ENCODE peak calls at places on chromosomes 13 and 19, in six cellular contexts. Q, V, K, P, T and C are unnamed samples.

GRCh38 chr13:26549713-26550112 is 7.8 kb upstream of the WASF3 start:
- DNase-seq in Q (no peak), V (no peak), K (no peak), P (no peak), T (no peak), C (no peak)

GRCh38 chr13:79741006-79741405 is 260.1 kb downstream of the NDFIP2 start:
- DNase-seq in Q (no peak), V (no peak), K (no peak), P (no peak), T (no peak), C (no peak)

GRCh38 chr19:42191855-42192254 is 25.6 kb downstream of the DEDD2 start:
- DNase-seq in Q (no peak), V (peak), K (no peak), P (peak), T (peak), C (peak)

GRCh38 chr19:17021793-17022590 is 4.6 kb downstream of the CPAMD8 start:
- DNase-seq in Q (no peak), V (no peak), K (no peak), P (no peak), T (no peak), C (no peak)

GRCh38 chr13:75467009-75467728 is 14.8 kb downstream of the TBC1D4 start:
- DNase-seq in Q (no peak), V (peak), K (no peak), P (no peak), T (no peak), C (no peak)

GRCh38 chr13:49341941-49342340 is 94.2 kb downstream of the CDADC1 start:
- DNase-seq in Q (no peak), V (no peak), K (no peak), P (no peak), T (no peak), C (no peak)

GRCh38 chr19:55082023-55082851 is 6.6 kb downstream of the EPS8L1 start:
- DNase-seq in Q (peak), V (no peak), K (no peak), P (no peak), T (peak), C (peak)

GRCh38 chr19:38561658-38562057 is 56.1 kb downstream of the MAP4K1 start:
- DNase-seq in Q (no peak), V (no peak), K (no peak), P (no peak), T (no peak), C (no peak)

GRCh38 chr19:7679017-7679720 is 1.5 kb upstream of the TRAPPC5 start:
- DNase-seq in Q (peak), V (peak), K (no peak), P (no peak), T (peak), C (no peak)

GRCh38 chr19:2494447-2495129 is 18.7 kb downstream of the GADD45B start:
- DNase-seq in Q (peak), V (peak), K (peak), P (no peak), T (peak), C (peak)

GRCh38 chr19:13718733-13719132 is 45.6 kb upstream of the MRI1 start:
- DNase-seq in Q (no peak), V (peak), K (no peak), P (peak), T (no peak), C (peak)

GRCh38 chr13:46160474-46161066 is 21.4 kb downstream of the LCP1 start:
- DNase-seq in Q (peak), V (peak), K (no peak), P (no peak), T (no peak), C (peak)

GRCh38 chr13:30690282-30691188 is 44.8 kb upstream of the ALOX5AP start:
- DNase-seq in Q (peak), V (no peak), K (peak), P (no peak), T (no peak), C (peak)

GRCh38 chr13:27043013-27043412 is 128.6 kb downstream of the USP12 start:
- DNase-seq in Q (no peak), V (no peak), K (no peak), P (no peak), T (no peak), C (peak)

GRCh38 chr19:45729774-45730388 is 815 bp downstream of the FBXO46 start:
- DNase-seq in Q (no peak), V (no peak), K (no peak), P (no peak), T (peak), C (no peak)

GRCh38 chr19:52343548-52343947 is 7.5 kb downstream of the ZNF610 start:
- DNase-seq in Q (peak), V (peak), K (peak), P (no peak), T (peak), C (peak)

GRCh38 chr13:27971236-27971645 is 2.1 kb upstream of the CDX2 start:
- DNase-seq in Q (no peak), V (no peak), K (no peak), P (no peak), T (no peak), C (no peak)

GRCh38 chr13:100659578-100659977 is 15.0 kb downstream of the TMTC4 start:
- DNase-seq in Q (no peak), V (no peak), K (no peak), P (no peak), T (no peak), C (no peak)

GRCh38 chr19:50008532-50008931 is 16.6 kb downstream of the VRK3 start:
- DNase-seq in Q (no peak), V (no peak), K (no peak), P (no peak), T (peak), C (no peak)

GRCh38 chr19:2315818-2316353 is 7.9 kb upstream of the LINGO3 start:
- DNase-seq in Q (peak), V (no peak), K (peak), P (no peak), T (no peak), C (no peak)

GRCh38 chr19:29539668-29540067 is 13.9 kb downstream of the VSTM2B start:
- DNase-seq in Q (no peak), V (no peak), K (no peak), P (no peak), T (no peak), C (no peak)

GRCh38 chr19:13098291-13099072 is 4.2 kb downstream of the LYL1 start:
- DNase-seq in Q (no peak), V (no peak), K (no peak), P (peak), T (peak), C (no peak)

GRCh38 chr19:35975608-35976214 is 19.3 kb upstream of the SDHAF1 start:
- DNase-seq in Q (no peak), V (no peak), K (no peak), P (no peak), T (peak), C (peak)